ENCODE peak calls at places on chromosomes 13 and 19, in eight cellular contexts. One of them, this sample, is unnamed.

GRCh38 chr19:17112700-17113099 is 37.1 kb downstream of the MYO9B start:
- DNase-seq in WTC11: no peak
- DNase-seq in NCI-H1105: no peak
- DNase-seq in cortex of kidney: no peak
- DNase-seq in posterior cingulate gyrus: no peak
- DNase-seq in progenitor cell of endocrine pancreas: no peak
- DNase-seq in activated T-helper 2 cell treated with anti-CD3 and anti-CD28 coated beads, Interferon-gamma antibody, Interleukin-2, Interleukin-4, amounts not matched to agents 10 μg/mL and 5 μg/mL and 100 μg/mL, durations not matched to agents 14 hours and 24 hours and 36 hours: no peak
- DNase-seq in NCI-H2029 treated with DMSO at 0.1 percent for 48 hours: no peak
- DNase-seq in this sample: no peak

GRCh38 chr13:63838366-63839110 is 2422.9 kb upstream of the PCDH20 start:
- DNase-seq in cortex of kidney: no peak
- DNase-seq in NCI-H2029 treated with DMSO at 0.1 percent for 48 hours: no peak
- DNase-seq in progenitor cell of endocrine pancreas: no peak
- DNase-seq in posterior cingulate gyrus: no peak
- DNase-seq in activated T-helper 2 cell treated with anti-CD3 and anti-CD28 coated beads, Interferon-gamma antibody, Interleukin-2, Interleukin-4, amounts not matched to agents 10 μg/mL and 5 μg/mL and 100 μg/mL, durations not matched to agents 14 hours and 24 hours and 36 hours: no peak
- DNase-seq in NCI-H1105: no peak
- DNase-seq in WTC11: no peak
- DNase-seq in this sample: no peak

GRCh38 chr13:78621086-78621485 is 17.7 kb upstream of the POU4F1 start:
- DNase-seq in activated T-helper 2 cell treated with anti-CD3 and anti-CD28 coated beads, Interferon-gamma antibody, Interleukin-2, Interleukin-4, amounts not matched to agents 10 μg/mL and 5 μg/mL and 100 μg/mL, durations not matched to agents 14 hours and 24 hours and 36 hours: no peak
- DNase-seq in WTC11: no peak
- DNase-seq in posterior cingulate gyrus: no peak
- DNase-seq in cortex of kidney: no peak
- DNase-seq in NCI-H2029 treated with DMSO at 0.1 percent for 48 hours: no peak
- DNase-seq in NCI-H1105: no peak
- DNase-seq in progenitor cell of endocrine pancreas: no peak
- DNase-seq in this sample: no peak

GRCh38 chr13:40060318-40061007 is 405.0 kb downstream of the COG6 start:
- DNase-seq in NCI-H2029 treated with DMSO at 0.1 percent for 48 hours: no peak
- DNase-seq in cortex of kidney: no peak
- DNase-seq in posterior cingulate gyrus: peak
- DNase-seq in NCI-H1105: peak
- DNase-seq in WTC11: no peak
- DNase-seq in progenitor cell of endocrine pancreas: no peak
- DNase-seq in activated T-helper 2 cell treated with anti-CD3 and anti-CD28 coated beads, Interferon-gamma antibody, Interleukin-2, Interleukin-4, amounts not matched to agents 10 μg/mL and 5 μg/mL and 100 μg/mL, durations not matched to agents 14 hours and 24 hours and 36 hours: no peak
- DNase-seq in this sample: peak

GRCh38 chr19:45376045-45376724 is 5.8 kb upstream of the ERCC2 start:
- DNase-seq in progenitor cell of endocrine pancreas: no peak
- DNase-seq in WTC11: peak
- DNase-seq in posterior cingulate gyrus: no peak
- DNase-seq in activated T-helper 2 cell treated with anti-CD3 and anti-CD28 coated beads, Interferon-gamma antibody, Interleukin-2, Interleukin-4, amounts not matched to agents 10 μg/mL and 5 μg/mL and 100 μg/mL, durations not matched to agents 14 hours and 24 hours and 36 hours: no peak
- DNase-seq in NCI-H1105: no peak
- DNase-seq in cortex of kidney: no peak
- DNase-seq in NCI-H2029 treated with DMSO at 0.1 percent for 48 hours: no peak
- DNase-seq in this sample: no peak

GRCh38 chr19:2538096-2538757 is 62.3 kb downstream of the GADD45B start:
- DNase-seq in cortex of kidney: no peak
- DNase-seq in activated T-helper 2 cell treated with anti-CD3 and anti-CD28 coated beads, Interferon-gamma antibody, Interleukin-2, Interleukin-4, amounts not matched to agents 10 μg/mL and 5 μg/mL and 100 μg/mL, durations not matched to agents 14 hours and 24 hours and 36 hours: no peak
- DNase-seq in NCI-H1105: no peak
- DNase-seq in progenitor cell of endocrine pancreas: no peak
- DNase-seq in NCI-H2029 treated with DMSO at 0.1 percent for 48 hours: no peak
- DNase-seq in WTC11: no peak
- DNase-seq in posterior cingulate gyrus: no peak
- DNase-seq in this sample: no peak

GRCh38 chr13:101452519-101453485 is at the start of gene ITGBL1:
- DNase-seq in activated T-helper 2 cell treated with anti-CD3 and anti-CD28 coated beads, Interferon-gamma antibody, Interleukin-2, Interleukin-4, amounts not matched to agents 10 μg/mL and 5 μg/mL and 100 μg/mL, durations not matched to agents 14 hours and 24 hours and 36 hours: no peak
- DNase-seq in WTC11: no peak
- DNase-seq in progenitor cell of endocrine pancreas: no peak
- DNase-seq in posterior cingulate gyrus: no peak
- DNase-seq in NCI-H2029 treated with DMSO at 0.1 percent for 48 hours: no peak
- DNase-seq in NCI-H1105: no peak
- DNase-seq in cortex of kidney: no peak
- DNase-seq in this sample: no peak

GRCh38 chr13:98405107-98405571 is 171.8 kb downstream of the STK24 start:
- DNase-seq in NCI-H1105: peak
- DNase-seq in cortex of kidney: no peak
- DNase-seq in posterior cingulate gyrus: peak
- DNase-seq in activated T-helper 2 cell treated with anti-CD3 and anti-CD28 coated beads, Interferon-gamma antibody, Interleukin-2, Interleukin-4, amounts not matched to agents 10 μg/mL and 5 μg/mL and 100 μg/mL, durations not matched to agents 14 hours and 24 hours and 36 hours: no peak
- DNase-seq in WTC11: peak
- DNase-seq in progenitor cell of endocrine pancreas: no peak
- DNase-seq in NCI-H2029 treated with DMSO at 0.1 percent for 48 hours: no peak
- DNase-seq in this sample: peak

GRCh38 chr19:19460258-19460731 is 54.8 kb downstream of the GATAD2A start:
- DNase-seq in WTC11: no peak
- DNase-seq in progenitor cell of endocrine pancreas: no peak
- DNase-seq in cortex of kidney: no peak
- DNase-seq in NCI-H1105: no peak
- DNase-seq in activated T-helper 2 cell treated with anti-CD3 and anti-CD28 coated beads, Interferon-gamma antibody, Interleukin-2, Interleukin-4, amounts not matched to agents 10 μg/mL and 5 μg/mL and 100 μg/mL, durations not matched to agents 14 hours and 24 hours and 36 hours: no peak
- DNase-seq in NCI-H2029 treated with DMSO at 0.1 percent for 48 hours: no peak
- DNase-seq in posterior cingulate gyrus: no peak
- DNase-seq in this sample: no peak

GRCh38 chr13:76012091-76012721 is 376.1 kb downstream of the LMO7 start:
- DNase-seq in activated T-helper 2 cell treated with anti-CD3 and anti-CD28 coated beads, Interferon-gamma antibody, Interleukin-2, Interleukin-4, amounts not matched to agents 10 μg/mL and 5 μg/mL and 100 μg/mL, durations not matched to agents 14 hours and 24 hours and 36 hours: no peak
- DNase-seq in WTC11: no peak
- DNase-seq in NCI-H2029 treated with DMSO at 0.1 percent for 48 hours: no peak
- DNase-seq in NCI-H1105: no peak
- DNase-seq in cortex of kidney: no peak
- DNase-seq in progenitor cell of endocrine pancreas: no peak
- DNase-seq in posterior cingulate gyrus: no peak
- DNase-seq in this sample: peak

GRCh38 chr13:110061270-110061669 is 245.7 kb downstream of the COL4A1 start:
- DNase-seq in activated T-helper 2 cell treated with anti-CD3 and anti-CD28 coated beads, Interferon-gamma antibody, Interleukin-2, Interleukin-4, amounts not matched to agents 10 μg/mL and 5 μg/mL and 100 μg/mL, durations not matched to agents 14 hours and 24 hours and 36 hours: no peak
- DNase-seq in WTC11: no peak
- DNase-seq in progenitor cell of endocrine pancreas: no peak
- DNase-seq in NCI-H1105: no peak
- DNase-seq in cortex of kidney: no peak
- DNase-seq in posterior cingulate gyrus: no peak
- DNase-seq in NCI-H2029 treated with DMSO at 0.1 percent for 48 hours: no peak
- DNase-seq in this sample: no peak

GRCh38 chr19:57374179-57374578 is 10.8 kb downstream of the TRAPPC2B start:
- DNase-seq in posterior cingulate gyrus: no peak
- DNase-seq in progenitor cell of endocrine pancreas: no peak
- DNase-seq in cortex of kidney: no peak
- DNase-seq in WTC11: no peak
- DNase-seq in NCI-H2029 treated with DMSO at 0.1 percent for 48 hours: no peak
- DNase-seq in NCI-H1105: no peak
- DNase-seq in activated T-helper 2 cell treated with anti-CD3 and anti-CD28 coated beads, Interferon-gamma antibody, Interleukin-2, Interleukin-4, amounts not matched to agents 10 μg/mL and 5 μg/mL and 100 μg/mL, durations not matched to agents 14 hours and 24 hours and 36 hours: no peak
- DNase-seq in this sample: no peak

GRCh38 chr19:39195755-39196154 is 1.0 kb upstream of the NCCRP1 start:
- DNase-seq in NCI-H1105: no peak
- DNase-seq in WTC11: no peak
- DNase-seq in activated T-helper 2 cell treated with anti-CD3 and anti-CD28 coated beads, Interferon-gamma antibody, Interleukin-2, Interleukin-4, amounts not matched to agents 10 μg/mL and 5 μg/mL and 100 μg/mL, durations not matched to agents 14 hours and 24 hours and 36 hours: no peak
- DNase-seq in posterior cingulate gyrus: no peak
- DNase-seq in NCI-H2029 treated with DMSO at 0.1 percent for 48 hours: no peak
- DNase-seq in cortex of kidney: no peak
- DNase-seq in progenitor cell of endocrine pancreas: no peak
- DNase-seq in this sample: no peak

GRCh38 chr13:101783554-101783953 is 331.1 kb downstream of the ITGBL1 start:
- DNase-seq in cortex of kidney: no peak
- DNase-seq in activated T-helper 2 cell treated with anti-CD3 and anti-CD28 coated beads, Interferon-gamma antibody, Interleukin-2, Interleukin-4, amounts not matched to agents 10 μg/mL and 5 μg/mL and 100 μg/mL, durations not matched to agents 14 hours and 24 hours and 36 hours: no peak
- DNase-seq in WTC11: no peak
- DNase-seq in posterior cingulate gyrus: no peak
- DNase-seq in NCI-H2029 treated with DMSO at 0.1 percent for 48 hours: no peak
- DNase-seq in NCI-H1105: no peak
- DNase-seq in progenitor cell of endocrine pancreas: no peak
- DNase-seq in this sample: no peak

GRCh38 chr13:101988140-101988539 is 413.7 kb downstream of the FGF14 start:
- DNase-seq in NCI-H2029 treated with DMSO at 0.1 percent for 48 hours: no peak
- DNase-seq in activated T-helper 2 cell treated with anti-CD3 and anti-CD28 coated beads, Interferon-gamma antibody, Interleukin-2, Interleukin-4, amounts not matched to agents 10 μg/mL and 5 μg/mL and 100 μg/mL, durations not matched to agents 14 hours and 24 hours and 36 hours: no peak
- DNase-seq in NCI-H1105: no peak
- DNase-seq in progenitor cell of endocrine pancreas: no peak
- DNase-seq in posterior cingulate gyrus: no peak
- DNase-seq in WTC11: no peak
- DNase-seq in cortex of kidney: no peak
- DNase-seq in this sample: no peak

GRCh38 chr13:35136585-35136984 is 194.5 kb downstream of the NBEA start:
- DNase-seq in NCI-H2029 treated with DMSO at 0.1 percent for 48 hours: no peak
- DNase-seq in activated T-helper 2 cell treated with anti-CD3 and anti-CD28 coated beads, Interferon-gamma antibody, Interleukin-2, Interleukin-4, amounts not matched to agents 10 μg/mL and 5 μg/mL and 100 μg/mL, durations not matched to agents 14 hours and 24 hours and 36 hours: no peak
- DNase-seq in WTC11: no peak
- DNase-seq in cortex of kidney: no peak
- DNase-seq in NCI-H1105: no peak
- DNase-seq in posterior cingulate gyrus: no peak
- DNase-seq in progenitor cell of endocrine pancreas: no peak
- DNase-seq in this sample: no peak

GRCh38 chr13:109790951-109791605 is 4.7 kb upstream of the IRS2 start:
- DNase-seq in NCI-H1105: peak
- DNase-seq in cortex of kidney: no peak
- DNase-seq in activated T-helper 2 cell treated with anti-CD3 and anti-CD28 coated beads, Interferon-gamma antibody, Interleukin-2, Interleukin-4, amounts not matched to agents 10 μg/mL and 5 μg/mL and 100 μg/mL, durations not matched to agents 14 hours and 24 hours and 36 hours: peak
- DNase-seq in posterior cingulate gyrus: no peak
- DNase-seq in NCI-H2029 treated with DMSO at 0.1 percent for 48 hours: peak
- DNase-seq in progenitor cell of endocrine pancreas: no peak
- DNase-seq in WTC11: no peak
- DNase-seq in this sample: peak

GRCh38 chr19:11924886-11925583 is at the start of gene ZNF700:
- DNase-seq in NCI-H1105: peak
- DNase-seq in NCI-H2029 treated with DMSO at 0.1 percent for 48 hours: peak
- DNase-seq in WTC11: peak
- DNase-seq in cortex of kidney: peak
- DNase-seq in posterior cingulate gyrus: peak
- DNase-seq in progenitor cell of endocrine pancreas: peak
- DNase-seq in activated T-helper 2 cell treated with anti-CD3 and anti-CD28 coated beads, Interferon-gamma antibody, Interleukin-2, Interleukin-4, amounts not matched to agents 10 μg/mL and 5 μg/mL and 100 μg/mL, durations not matched to agents 14 hours and 24 hours and 36 hours: peak
- DNase-seq in this sample: peak

GRCh38 chr13:76856141-76856571 is 30.0 kb downstream of the KCTD12 start:
- DNase-seq in activated T-helper 2 cell treated with anti-CD3 and anti-CD28 coated beads, Interferon-gamma antibody, Interleukin-2, Interleukin-4, amounts not matched to agents 10 μg/mL and 5 μg/mL and 100 μg/mL, durations not matched to agents 14 hours and 24 hours and 36 hours: no peak
- DNase-seq in progenitor cell of endocrine pancreas: no peak
- DNase-seq in posterior cingulate gyrus: no peak
- DNase-seq in WTC11: no peak
- DNase-seq in NCI-H2029 treated with DMSO at 0.1 percent for 48 hours: no peak
- DNase-seq in NCI-H1105: no peak
- DNase-seq in cortex of kidney: no peak
- DNase-seq in this sample: no peak

GRCh38 chr19:18263324-18264215 is 10.7 kb downstream of the IQCN start:
- DNase-seq in NCI-H1105: no peak
- DNase-seq in activated T-helper 2 cell treated with anti-CD3 and anti-CD28 coated beads, Interferon-gamma antibody, Interleukin-2, Interleukin-4, amounts not matched to agents 10 μg/mL and 5 μg/mL and 100 μg/mL, durations not matched to agents 14 hours and 24 hours and 36 hours: no peak
- DNase-seq in cortex of kidney: no peak
- DNase-seq in WTC11: no peak
- DNase-seq in NCI-H2029 treated with DMSO at 0.1 percent for 48 hours: no peak
- DNase-seq in posterior cingulate gyrus: no peak
- DNase-seq in progenitor cell of endocrine pancreas: no peak
- DNase-seq in this sample: no peak

GRCh38 chr13:33126909-33127607 is 110.8 kb downstream of the KL start:
- DNase-seq in NCI-H2029 treated with DMSO at 0.1 percent for 48 hours: no peak
- DNase-seq in NCI-H1105: no peak
- DNase-seq in WTC11: no peak
- DNase-seq in activated T-helper 2 cell treated with anti-CD3 and anti-CD28 coated beads, Interferon-gamma antibody, Interleukin-2, Interleukin-4, amounts not matched to agents 10 μg/mL and 5 μg/mL and 100 μg/mL, durations not matched to agents 14 hours and 24 hours and 36 hours: no peak
- DNase-seq in cortex of kidney: no peak
- DNase-seq in posterior cingulate gyrus: no peak
- DNase-seq in progenitor cell of endocrine pancreas: no peak
- DNase-seq in this sample: peak

GRCh38 chr13:110524484-110525254 is 36.9 kb downstream of the RAB20 start:
- DNase-seq in NCI-H2029 treated with DMSO at 0.1 percent for 48 hours: peak
- DNase-seq in activated T-helper 2 cell treated with anti-CD3 and anti-CD28 coated beads, Interferon-gamma antibody, Interleukin-2, Interleukin-4, amounts not matched to agents 10 μg/mL and 5 μg/mL and 100 μg/mL, durations not matched to agents 14 hours and 24 hours and 36 hours: no peak
- DNase-seq in progenitor cell of endocrine pancreas: no peak
- DNase-seq in posterior cingulate gyrus: no peak
- DNase-seq in cortex of kidney: no peak
- DNase-seq in WTC11: no peak
- DNase-seq in NCI-H1105: peak
- DNase-seq in this sample: peak

GRCh38 chr13:110410906-110411305 is 103.8 kb downstream of the COL4A2 start:
- DNase-seq in cortex of kidney: no peak
- DNase-seq in activated T-helper 2 cell treated with anti-CD3 and anti-CD28 coated beads, Interferon-gamma antibody, Interleukin-2, Interleukin-4, amounts not matched to agents 10 μg/mL and 5 μg/mL and 100 μg/mL, durations not matched to agents 14 hours and 24 hours and 36 hours: no peak
- DNase-seq in posterior cingulate gyrus: no peak
- DNase-seq in NCI-H1105: no peak
- DNase-seq in WTC11: no peak
- DNase-seq in progenitor cell of endocrine pancreas: no peak
- DNase-seq in NCI-H2029 treated with DMSO at 0.1 percent for 48 hours: no peak
- DNase-seq in this sample: no peak

This sample was measured in DMS79 treated with DMSO at 0.1 percent for 48 hours.